ENCODE peak calls at places on chromosomes 12 and 14, in six cellular contexts. One of them, this sample, is unnamed.

GRCh38 chr14:61420326-61420725 is 98.9 kb downstream of the PRKCH start:
- DNase-seq in H1: no peak
- DNase-seq in GM12878: no peak
- DNase-seq in HepG2: no peak
- DNase-seq in HCT116: peak
- DNase-seq in K562: no peak
- DNase-seq in this sample: no peak

GRCh38 chr12:100858658-100859057 is 64.1 kb downstream of the ANO4 start:
- DNase-seq in HCT116: no peak
- DNase-seq in K562: no peak
- DNase-seq in HepG2: no peak
- DNase-seq in GM12878: no peak
- DNase-seq in H1: no peak
- DNase-seq in this sample: no peak

GRCh38 chr14:101193126-101193844 is 289.8 kb upstream of the RTL1 start:
- DNase-seq in H1: peak
- DNase-seq in HCT116: no peak
- DNase-seq in GM12878: no peak
- DNase-seq in HepG2: no peak
- DNase-seq in K562: no peak
- DNase-seq in this sample: no peak

GRCh38 chr12:116066381-116067230 is 210.9 kb downstream of the MED13L start:
- DNase-seq in HCT116: peak
- DNase-seq in K562: peak
- DNase-seq in GM12878: no peak
- DNase-seq in HepG2: peak
- DNase-seq in H1: no peak
- DNase-seq in this sample: peak

GRCh38 chr12:107319536-107320030 is 226.2 kb upstream of the CRY1 start:
- DNase-seq in HCT116: no peak
- DNase-seq in K562: no peak
- DNase-seq in GM12878: no peak
- DNase-seq in HepG2: no peak
- DNase-seq in H1: no peak
- DNase-seq in this sample: no peak

GRCh38 chr12:6471992-6472366 is 1.5 kb upstream of the VAMP1 start:
- DNase-seq in K562: no peak
- DNase-seq in GM12878: no peak
- DNase-seq in HCT116: no peak
- DNase-seq in HepG2: no peak
- DNase-seq in H1: no peak
- DNase-seq in this sample: no peak

GRCh38 chr14:74649673-74650072 is 37.6 kb upstream of the LTBP2 start:
- DNase-seq in GM12878: no peak
- DNase-seq in HepG2: no peak
- DNase-seq in HCT116: no peak
- DNase-seq in K562: no peak
- DNase-seq in H1: no peak
- DNase-seq in this sample: no peak

GRCh38 chr12:25715147-25715546 is 162.1 kb upstream of the LMNTD1 start:
- DNase-seq in H1: no peak
- DNase-seq in HCT116: no peak
- DNase-seq in K562: no peak
- DNase-seq in HepG2: no peak
- DNase-seq in GM12878: no peak
- DNase-seq in this sample: no peak

GRCh38 chr12:30696943-30697342 is 1.3 kb upstream of the IPO8 start:
- DNase-seq in GM12878: no peak
- DNase-seq in HCT116: no peak
- DNase-seq in H1: no peak
- DNase-seq in K562: no peak
- DNase-seq in HepG2: no peak
- DNase-seq in this sample: no peak

GRCh38 chr14:61098711-61099110 is 117.7 kb downstream of the SLC38A6 start:
- DNase-seq in HCT116: no peak
- DNase-seq in GM12878: no peak
- DNase-seq in H1: no peak
- DNase-seq in K562: no peak
- DNase-seq in HepG2: no peak
- DNase-seq in this sample: no peak

GRCh38 chr14:92503756-92504491 is 9.7 kb upstream of the RIN3 start:
- DNase-seq in HepG2: peak
- DNase-seq in K562: no peak
- DNase-seq in GM12878: no peak
- DNase-seq in HCT116: peak
- DNase-seq in H1: no peak
- DNase-seq in this sample: no peak

GRCh38 chr12:124405592-124405991 is 110.7 kb downstream of the RFLNA start:
- DNase-seq in GM12878: no peak
- DNase-seq in H1: no peak
- DNase-seq in K562: no peak
- DNase-seq in HepG2: no peak
- DNase-seq in HCT116: no peak
- DNase-seq in this sample: no peak

GRCh38 chr14:89284368-89285058 is 132.5 kb downstream of the FOXN3 start:
- DNase-seq in HCT116: no peak
- DNase-seq in GM12878: no peak
- DNase-seq in HepG2: no peak
- DNase-seq in H1: no peak
- DNase-seq in K562: no peak
- DNase-seq in this sample: no peak

GRCh38 chr14:64119535-64119934 is 174.6 kb downstream of the ESR2 start:
- DNase-seq in K562: no peak
- DNase-seq in HepG2: no peak
- DNase-seq in H1: no peak
- DNase-seq in HCT116: no peak
- DNase-seq in GM12878: no peak
- DNase-seq in this sample: no peak

GRCh38 chr12:130748786-130749185 is 32.7 kb upstream of the RIMBP2 start:
- DNase-seq in HCT116: no peak
- DNase-seq in HepG2: no peak
- DNase-seq in GM12878: no peak
- DNase-seq in K562: no peak
- DNase-seq in H1: no peak
- DNase-seq in this sample: no peak

GRCh38 chr12:69440016-69440415 is 30.2 kb upstream of the FRS2 start:
- DNase-seq in HepG2: no peak
- DNase-seq in K562: no peak
- DNase-seq in H1: no peak
- DNase-seq in GM12878: no peak
- DNase-seq in HCT116: no peak
- DNase-seq in this sample: no peak

GRCh38 chr12:69447892-69448291 is 22.3 kb upstream of the FRS2 start:
- DNase-seq in HepG2: no peak
- DNase-seq in HCT116: no peak
- DNase-seq in GM12878: no peak
- DNase-seq in H1: no peak
- DNase-seq in K562: no peak
- DNase-seq in this sample: no peak

GRCh38 chr12:69442894-69443293 is 27.3 kb upstream of the FRS2 start:
- DNase-seq in HepG2: no peak
- DNase-seq in HCT116: no peak
- DNase-seq in H1: no peak
- DNase-seq in K562: no peak
- DNase-seq in GM12878: no peak
- DNase-seq in this sample: no peak

GRCh38 chr12:69440886-69441285 is 29.3 kb upstream of the FRS2 start:
- DNase-seq in K562: no peak
- DNase-seq in GM12878: no peak
- DNase-seq in H1: no peak
- DNase-seq in HepG2: no peak
- DNase-seq in HCT116: no peak
- DNase-seq in this sample: no peak

DNA sequence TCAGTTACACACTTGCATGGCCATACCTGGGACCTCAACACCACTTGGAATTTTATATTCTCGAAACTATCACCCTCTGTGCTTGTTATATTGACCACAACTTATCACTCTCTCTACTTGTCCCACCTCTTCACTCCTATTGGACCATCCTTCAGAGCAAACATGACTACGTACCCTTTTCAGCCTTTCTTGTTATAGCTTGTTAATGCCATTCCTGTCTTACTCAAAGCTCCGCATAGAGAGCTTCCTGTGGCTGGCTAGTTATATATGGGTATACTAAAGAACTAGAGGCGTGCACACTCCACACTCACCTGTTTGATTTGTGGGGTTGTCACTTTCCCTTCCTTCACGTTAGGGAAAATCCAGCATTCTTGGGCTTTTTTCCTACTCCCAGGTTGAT is 26.3 kb upstream of the FRS2 start:
- DNase-seq in K562: no peak
- DNase-seq in HCT116: no peak
- DNase-seq in GM12878: no peak
- DNase-seq in HepG2: no peak
- DNase-seq in H1: no peak
- DNase-seq in this sample: no peak
- H3K4me3 ChIP-seq in K562: no peak
- H3K4me3 ChIP-seq in HCT116: no peak
- H3K4me3 ChIP-seq in GM12878: no peak
- H3K4me3 ChIP-seq in HepG2: no peak
- H3K4me3 ChIP-seq in H1: no peak
- H3K4me3 ChIP-seq in this sample: no peak

DNA sequence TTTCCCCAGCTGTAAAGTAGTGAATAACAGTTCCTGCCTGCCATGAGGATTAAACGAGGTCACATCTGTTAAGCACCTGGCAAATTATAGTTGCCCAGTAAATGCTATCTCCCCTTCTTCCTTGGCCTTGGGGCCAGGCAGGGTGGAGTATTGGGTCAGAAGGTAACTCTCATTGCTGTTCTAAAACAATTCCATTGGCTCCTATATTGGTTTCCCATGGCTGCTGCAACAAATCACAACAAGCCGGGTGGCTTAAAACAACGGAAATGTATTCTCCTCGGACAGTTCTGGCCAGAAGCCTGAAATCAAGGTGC is 31.9 kb downstream of the MMAB start:
- DNase-seq in GM12878: no peak
- DNase-seq in HepG2: no peak
- DNase-seq in H1: no peak
- DNase-seq in HCT116: no peak
- DNase-seq in K562: no peak
- DNase-seq in this sample: no peak
- TF ChIP-seq ZNF274 in GM12878: no peak
- TF ChIP-seq ZNF274 in HepG2: no peak
- TF ChIP-seq ZNF274 in H1: no peak
- TF ChIP-seq ZNF274 in HCT116: no peak
- TF ChIP-seq ZNF274 in K562: no peak
- TF ChIP-seq ZNF274 in this sample: no peak

GRCh38 chr14:81436296-81437138 is 36.4 kb upstream of the STON2 start:
- DNase-seq in HCT116: peak
- DNase-seq in HepG2: peak
- DNase-seq in GM12878: no peak
- DNase-seq in K562: peak
- DNase-seq in H1: peak
- DNase-seq in this sample: peak

GRCh38 chr14:81434230-81434629 is 34.1 kb upstream of the STON2 start:
- DNase-seq in H1: no peak
- DNase-seq in K562: peak
- DNase-seq in HepG2: no peak
- DNase-seq in GM12878: no peak
- DNase-seq in HCT116: no peak
- DNase-seq in this sample: no peak

GRCh38 chr14:81435578-81436295 is 35.6 kb upstream of the STON2 start:
- DNase-seq in HepG2: peak
- DNase-seq in K562: peak
- DNase-seq in HCT116: no peak
- DNase-seq in H1: peak
- DNase-seq in GM12878: no peak
- DNase-seq in this sample: no peak

GRCh38 chr14:81433378-81433777 is 33.3 kb upstream of the STON2 start:
- DNase-seq in K562: no peak
- DNase-seq in HCT116: no peak
- DNase-seq in GM12878: no peak
- DNase-seq in H1: no peak
- DNase-seq in HepG2: no peak
- DNase-seq in this sample: no peak

GRCh38 chr14:81435048-81435577 is 35.0 kb upstream of the STON2 start:
- DNase-seq in HepG2: no peak
- DNase-seq in GM12878: no peak
- DNase-seq in K562: no peak
- DNase-seq in H1: no peak
- DNase-seq in HCT116: no peak
- DNase-seq in this sample: no peak
- H3K4me3 ChIP-seq in HepG2: peak
- H3K4me3 ChIP-seq in GM12878: no peak
- H3K4me3 ChIP-seq in K562: peak
- H3K4me3 ChIP-seq in H1: peak
- H3K4me3 ChIP-seq in HCT116: peak
- H3K4me3 ChIP-seq in this sample: peak

DNA sequence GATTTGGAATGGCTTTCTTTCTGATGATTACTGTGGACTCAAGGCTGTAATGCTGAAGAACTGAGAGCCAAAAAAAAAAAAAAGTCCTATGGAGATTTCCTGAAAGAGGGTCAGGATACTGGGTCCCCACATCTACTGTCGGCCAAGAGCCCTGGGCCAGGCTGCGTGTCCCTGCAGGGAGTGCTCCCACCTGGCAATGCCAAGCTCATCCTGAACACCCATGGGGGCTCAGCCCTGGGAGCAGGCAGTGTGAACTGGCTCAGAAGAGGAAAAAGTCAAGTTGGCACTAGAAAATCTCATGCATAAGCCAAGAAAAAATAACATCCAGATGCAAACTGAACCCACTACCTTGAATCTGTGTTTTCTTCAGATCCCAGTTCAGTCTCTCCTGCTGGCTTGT is 35.0 kb upstream of the SMOC1 start:
- DNase-seq in GM12878: no peak
- DNase-seq in HCT116: no peak
- DNase-seq in H1: no peak
- DNase-seq in HepG2: no peak
- DNase-seq in K562: no peak
- DNase-seq in this sample: no peak
- TF ChIP-seq ZNF274 in GM12878: no peak
- TF ChIP-seq ZNF274 in HCT116: no peak
- TF ChIP-seq ZNF274 in H1: no peak
- TF ChIP-seq ZNF274 in HepG2: no peak
- TF ChIP-seq ZNF274 in K562: no peak
- TF ChIP-seq ZNF274 in this sample: no peak

DNA sequence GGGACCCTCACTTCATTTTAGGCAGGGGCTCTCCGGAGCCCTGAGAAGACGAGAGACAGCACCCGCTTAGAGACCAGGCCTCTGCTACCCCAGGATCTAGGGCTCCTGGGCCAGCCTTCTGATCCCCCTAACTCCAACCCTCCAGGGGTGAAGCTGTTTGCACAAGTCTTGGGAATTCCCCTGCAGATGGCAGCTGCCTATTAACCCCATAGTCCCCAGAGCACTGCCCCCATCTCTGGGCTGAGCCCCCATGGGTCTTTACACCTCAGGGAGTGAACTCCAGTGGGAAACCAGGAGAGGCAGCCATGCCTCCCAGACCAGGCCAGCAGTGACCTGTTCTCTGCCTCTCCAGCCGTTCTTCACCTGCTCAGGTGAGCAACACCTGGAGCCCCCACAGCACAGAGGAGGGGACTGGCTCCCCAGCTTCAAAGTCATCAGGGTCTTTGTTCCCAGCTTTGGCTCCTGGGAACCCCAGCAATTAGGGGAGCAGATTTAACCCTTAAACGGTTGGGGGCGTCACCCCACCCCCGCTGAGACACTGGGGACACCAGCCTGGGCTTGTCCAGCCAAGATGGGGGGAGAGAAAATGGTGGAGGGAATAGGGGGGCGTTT is 2.3 kb downstream of the WNT10B start:
- DNase-seq in H1: peak
- DNase-seq in HepG2: no peak
- DNase-seq in K562: no peak
- DNase-seq in HCT116: no peak
- DNase-seq in GM12878: no peak
- DNase-seq in this sample: no peak
- H3K4me3 ChIP-seq in H1: peak
- H3K4me3 ChIP-seq in HepG2: no peak
- H3K4me3 ChIP-seq in K562: no peak
- H3K4me3 ChIP-seq in HCT116: no peak
- H3K4me3 ChIP-seq in GM12878: no peak
- H3K4me3 ChIP-seq in this sample: peak

This sample was measured in NT2/D1.